ENCODE peak calls at places on chromosomes 1 and 21, in nine cellular contexts. E, I, F, B, D, G, Y, U and K are unnamed samples.

GRCh38 chr1:11581455-11581854 is 72.8 kb downstream of the FBXO2 start:
- DNase-seq in E (no peak), I (no peak), F (no peak), B (no peak), D (no peak), G (no peak), Y (no peak), U (no peak), K (peak)

GRCh38 chr21:37642493-37642892 is 273.8 kb downstream of the KCNJ6 start:
- DNase-seq in E (peak), I (peak), F (no peak), B (no peak), D (peak), G (peak), Y (peak), U (peak), K (peak)

GRCh38 chr21:37908691-37909090 is 7.6 kb downstream of the KCNJ6 start:
- DNase-seq in E (no peak), I (no peak), F (no peak), B (no peak), D (no peak), G (no peak), Y (no peak), U (no peak), K (no peak)

GRCh38 chr21:45865106-45865835 is 116.3 kb upstream of the COL6A1 start:
- DNase-seq in E (no peak), I (no peak), F (peak), B (no peak), D (no peak), G (no peak), Y (no peak), U (peak), K (no peak)

GRCh38 chr1:26161408-26162219 is 2.7 kb downstream of the FAM110D start:
- DNase-seq in E (no peak), I (peak), F (peak), B (peak), D (peak), G (no peak), Y (peak), U (peak), K (peak)

GRCh38 chr1:241957692-241958494 is at the start of gene BECN2:
- DNase-seq in E (no peak), I (no peak), F (no peak), B (no peak), D (no peak), G (no peak), Y (no peak), U (no peak), K (no peak)

GRCh38 chr1:169588785-169589485 is 2.7 kb upstream of the F5 start:
- DNase-seq in E (no peak), I (no peak), F (no peak), B (no peak), D (no peak), G (no peak), Y (no peak), U (peak), K (no peak)

GRCh38 chr1:191641420-191642215 is 516.6 kb upstream of the RGS18 start:
- DNase-seq in E (no peak), I (no peak), F (peak), B (no peak), D (no peak), G (no peak), Y (no peak), U (peak), K (no peak)

GRCh38 chr1:108595510-108595909 is 35.6 kb downstream of the EEIG2 start:
- DNase-seq in E (no peak), I (no peak), F (peak), B (no peak), D (no peak), G (no peak), Y (peak), U (no peak), K (peak)

DNA sequence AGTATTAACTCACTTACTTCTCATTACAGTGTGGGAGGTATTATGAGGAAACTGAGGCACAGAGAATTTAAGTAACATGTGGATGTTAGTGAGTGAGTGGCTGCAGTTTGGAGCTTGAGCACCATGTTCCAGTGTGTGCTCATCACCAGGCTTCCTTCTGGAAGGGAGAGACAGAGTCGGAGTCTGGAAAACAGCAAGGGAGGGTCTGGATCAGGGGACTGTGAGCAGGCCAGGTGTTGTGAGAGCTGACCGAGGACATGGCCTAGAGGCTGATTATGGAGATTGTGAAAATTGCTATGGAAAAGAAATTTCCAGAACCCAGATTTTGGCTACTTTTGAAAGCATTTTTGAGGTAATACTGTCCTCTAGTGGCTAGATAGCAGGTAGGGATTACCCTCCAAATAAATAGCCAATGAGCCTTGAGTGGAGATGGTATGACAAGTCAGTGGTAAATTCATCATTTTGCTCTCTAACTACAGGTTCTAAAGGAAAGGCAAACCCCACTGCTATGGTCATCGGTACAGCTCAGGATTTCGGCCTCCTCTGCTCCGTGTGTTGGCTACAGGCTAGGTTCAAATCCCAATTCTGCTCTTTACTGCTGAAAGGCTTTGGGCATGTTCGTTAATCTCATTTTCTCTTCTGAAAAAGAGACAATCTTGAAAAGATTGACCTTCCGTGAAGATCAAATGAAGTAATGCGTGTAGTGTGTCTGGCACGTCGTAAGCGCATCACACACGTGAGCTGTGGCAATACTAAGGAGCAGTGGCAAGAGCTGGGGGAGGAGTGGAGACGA is 1.1 kb upstream of the HAO2 start:
- DNase-seq in E (peak), I (peak), F (peak), B (peak), D (peak), G (peak), Y (peak), U (peak), K (peak)
- TF ChIP-seq EZH2phosphoT487 in E (no peak), I (no peak), F (no peak), B (no peak), D (no peak), G (no peak), Y (no peak), U (no peak), K (no peak)

DNA sequence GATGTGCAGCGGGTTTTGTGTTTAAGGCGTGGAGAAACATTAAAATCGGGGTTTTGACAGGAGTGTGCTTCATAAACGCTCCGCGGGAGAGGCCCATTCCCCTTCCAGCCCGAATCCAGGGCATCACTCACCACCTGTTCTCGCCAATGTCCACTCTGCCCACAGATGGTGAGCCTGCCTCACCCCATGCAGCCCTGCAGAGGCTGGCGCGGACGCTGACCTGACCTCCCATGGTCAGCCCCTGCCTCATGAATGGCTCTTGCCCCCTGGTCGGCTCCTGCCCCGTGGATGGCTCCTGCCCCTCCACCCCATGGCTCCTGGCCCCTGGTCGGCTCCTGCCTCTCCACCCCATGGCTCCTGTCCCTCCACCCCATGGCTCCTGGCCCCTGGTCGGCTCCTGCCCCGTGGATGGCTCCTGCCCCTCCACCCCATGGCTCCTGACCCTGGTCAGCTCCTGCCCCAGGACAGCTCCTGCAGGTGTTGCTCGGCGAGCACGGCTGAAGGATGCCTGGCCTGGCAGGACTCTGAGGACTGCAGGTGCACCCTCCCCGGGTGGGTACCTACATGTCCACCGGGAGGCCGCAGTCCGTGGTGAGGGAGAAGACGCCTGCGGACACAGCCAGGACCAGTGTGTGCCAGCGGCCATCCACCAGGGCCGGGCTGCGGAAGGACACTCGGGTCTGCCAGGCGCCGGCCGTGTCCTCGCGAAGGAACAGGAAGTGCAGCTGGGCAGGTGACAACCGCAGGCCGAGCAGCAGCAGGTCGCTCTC is 6.7 kb downstream of the KRTAP10-1 start:
- DNase-seq in E (no peak), I (no peak), F (no peak), B (no peak), D (no peak), G (no peak), Y (no peak), U (no peak), K (no peak)
- TF ChIP-seq EZH2phosphoT487 in E (no peak), I (no peak), F (no peak), B (no peak), D (no peak), G (no peak), Y (no peak), U (no peak), K (no peak)

DNA sequence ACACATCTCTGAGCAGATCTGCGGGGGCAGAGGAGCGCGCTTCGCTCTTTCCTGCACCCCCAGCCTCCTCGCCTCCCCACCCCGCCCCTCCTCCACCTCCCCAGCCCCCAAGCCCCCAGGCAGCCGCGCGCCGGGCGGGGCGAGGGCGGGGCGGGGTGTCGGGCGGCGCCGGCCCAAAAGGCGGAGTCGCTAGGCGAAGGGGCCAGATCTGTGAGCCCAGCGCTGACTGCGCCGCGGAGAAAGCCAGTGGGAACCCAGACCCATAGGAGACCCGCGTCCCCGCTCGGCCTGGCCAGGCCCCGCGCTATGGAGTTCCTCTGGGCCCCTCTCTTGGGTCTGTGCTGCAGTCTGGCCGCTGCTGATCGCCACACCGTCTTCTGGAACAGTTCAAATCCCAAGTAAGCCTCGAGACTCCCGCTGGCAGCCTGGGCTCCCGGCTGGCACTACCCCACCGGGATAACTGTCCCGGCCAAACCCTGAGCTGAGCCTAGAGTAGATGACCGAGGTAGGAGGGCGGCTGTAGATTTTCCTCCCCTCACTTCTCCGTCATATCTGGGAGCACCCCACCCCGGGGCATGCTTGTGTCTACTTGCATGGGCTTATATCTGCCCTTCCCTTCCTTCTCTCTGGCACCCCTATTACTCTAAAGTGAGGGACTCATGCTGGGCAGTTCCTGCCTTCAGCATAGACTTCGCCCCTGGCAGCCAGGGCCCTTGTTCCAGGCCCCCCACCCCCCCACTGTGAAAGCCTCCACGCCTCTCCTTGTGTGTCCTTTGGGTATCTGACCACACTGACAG is at the start of gene EFNA1:
- DNase-seq in E (no peak), I (peak), F (peak), B (peak), D (peak), G (no peak), Y (peak), U (peak), K (peak)
- TF ChIP-seq EZH2phosphoT487 in E (no peak), I (no peak), F (no peak), B (no peak), D (no peak), G (no peak), Y (no peak), U (no peak), K (no peak)

DNA sequence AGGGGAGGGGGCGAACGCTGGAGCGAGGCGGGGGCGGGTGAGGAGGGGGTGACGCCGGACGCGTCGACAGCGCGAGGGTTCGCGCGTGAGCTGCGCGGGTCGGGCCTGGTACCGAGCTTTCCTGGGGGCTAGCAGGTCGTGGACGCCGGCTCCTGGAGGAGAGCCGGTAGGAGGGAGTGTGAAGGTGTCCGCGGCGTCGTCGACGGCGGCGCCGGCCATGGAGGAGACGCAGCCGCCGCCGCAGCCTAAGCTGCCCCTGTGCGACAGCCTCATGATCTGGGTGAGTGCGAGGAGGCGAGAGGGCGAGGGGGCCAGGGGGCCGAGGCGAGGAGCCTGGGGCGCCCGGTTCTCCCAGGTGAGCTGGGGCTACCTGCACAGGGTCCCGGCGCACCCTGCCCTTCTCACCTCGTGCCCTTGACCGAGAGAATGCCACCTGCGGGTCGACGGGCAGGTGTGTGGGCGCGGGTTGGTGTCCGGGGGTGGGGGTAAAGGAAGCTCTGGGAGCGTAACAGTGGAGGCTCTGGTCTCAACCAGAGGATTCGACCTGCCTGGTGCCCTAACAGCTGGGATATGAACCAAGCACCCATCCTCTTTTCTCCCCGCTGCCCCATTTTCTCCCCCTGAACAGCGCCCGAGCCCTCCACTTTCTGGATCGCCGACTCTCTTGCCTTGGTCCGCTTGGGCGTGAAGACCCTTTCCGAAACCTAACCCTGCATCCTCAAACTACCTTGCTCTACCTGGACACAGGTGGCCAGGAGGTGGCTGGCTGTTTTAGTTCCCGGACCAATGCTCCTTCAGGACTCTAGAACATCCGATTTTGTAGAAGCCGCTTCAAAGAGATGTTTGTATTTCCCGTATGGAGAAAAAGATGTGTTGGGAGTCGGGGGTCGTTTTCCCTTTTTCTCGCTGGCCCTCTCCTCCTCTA is at the start of gene HOOK1:
- DNase-seq in E (no peak), I (peak), F (no peak), B (no peak), D (peak), G (no peak), Y (peak), U (peak), K (peak)
- TF ChIP-seq EZH2phosphoT487 in E (no peak), I (no peak), F (no peak), B (no peak), D (no peak), G (no peak), Y (no peak), U (no peak), K (no peak)